ENCODE peak calls at places on chromosome 19, in seven cellular contexts. One of them, this sample, is unnamed.

GRCh38 chr19:49924004-49924880 is 4.8 kb upstream of the ATF5 start:
- DNase-seq in right lobe of liver: peak
- DNase-seq in tibial artery: no peak
- DNase-seq in upper lobe of left lung: peak
- DNase-seq in thoracic aorta: no peak
- DNase-seq in neural crest cell: no peak
- DNase-seq in endothelial cell: no peak
- DNase-seq in this sample: no peak

GRCh38 chr19:48390188-48391099 is 907 bp downstream of the KDELR1 start:
- DNase-seq in upper lobe of left lung: peak
- DNase-seq in thoracic aorta: no peak
- DNase-seq in neural crest cell: peak
- DNase-seq in endothelial cell: peak
- DNase-seq in tibial artery: peak
- DNase-seq in right lobe of liver: peak
- DNase-seq in this sample: peak

GRCh38 chr19:16896098-16896912 is 7.5 kb downstream of the F2RL3 start:
- DNase-seq in tibial artery: peak
- DNase-seq in right lobe of liver: no peak
- DNase-seq in neural crest cell: peak
- DNase-seq in thoracic aorta: no peak
- DNase-seq in upper lobe of left lung: peak
- DNase-seq in endothelial cell: peak
- DNase-seq in this sample: no peak

GRCh38 chr19:51726049-51726448 is 2.3 kb upstream of the HAS1 start:
- DNase-seq in endothelial cell: no peak
- DNase-seq in upper lobe of left lung: peak
- DNase-seq in right lobe of liver: no peak
- DNase-seq in thoracic aorta: no peak
- DNase-seq in tibial artery: no peak
- DNase-seq in neural crest cell: no peak
- DNase-seq in this sample: no peak

GRCh38 chr19:18044825-18045304 is 36.9 kb downstream of the ARRDC2 start:
- DNase-seq in upper lobe of left lung: no peak
- DNase-seq in thoracic aorta: no peak
- DNase-seq in tibial artery: peak
- DNase-seq in endothelial cell: no peak
- DNase-seq in right lobe of liver: peak
- DNase-seq in neural crest cell: no peak
- DNase-seq in this sample: no peak

GRCh38 chr19:55256562-55257460 is 2.0 kb downstream of the PPP6R1 start:
- DNase-seq in tibial artery: no peak
- DNase-seq in endothelial cell: no peak
- DNase-seq in upper lobe of left lung: no peak
- DNase-seq in neural crest cell: no peak
- DNase-seq in right lobe of liver: no peak
- DNase-seq in thoracic aorta: no peak
- DNase-seq in this sample: no peak

GRCh38 chr19:55697698-55698097 is 22.7 kb downstream of the EPN1 start:
- DNase-seq in tibial artery: peak
- DNase-seq in upper lobe of left lung: no peak
- DNase-seq in right lobe of liver: no peak
- DNase-seq in neural crest cell: no peak
- DNase-seq in endothelial cell: no peak
- DNase-seq in thoracic aorta: no peak
- DNase-seq in this sample: no peak

GRCh38 chr19:14767466-14767971 is 10.8 kb downstream of the ADGRE2 start:
- DNase-seq in tibial artery: no peak
- DNase-seq in neural crest cell: no peak
- DNase-seq in upper lobe of left lung: no peak
- DNase-seq in endothelial cell: no peak
- DNase-seq in right lobe of liver: peak
- DNase-seq in thoracic aorta: no peak
- DNase-seq in this sample: peak

GRCh38 chr19:33440241-33440640 is 66.7 kb downstream of the CEBPG start:
- DNase-seq in thoracic aorta: no peak
- DNase-seq in upper lobe of left lung: no peak
- DNase-seq in endothelial cell: no peak
- DNase-seq in tibial artery: no peak
- DNase-seq in right lobe of liver: peak
- DNase-seq in neural crest cell: no peak
- DNase-seq in this sample: no peak

GRCh38 chr19:47020992-47021496 is 1.4 kb downstream of the NPAS1 start:
- DNase-seq in endothelial cell: no peak
- DNase-seq in neural crest cell: no peak
- DNase-seq in upper lobe of left lung: peak
- DNase-seq in right lobe of liver: no peak
- DNase-seq in thoracic aorta: no peak
- DNase-seq in tibial artery: no peak
- DNase-seq in this sample: no peak

GRCh38 chr19:18699403-18700054 is 16.0 kb downstream of the CRTC1 start:
- DNase-seq in upper lobe of left lung: peak
- DNase-seq in thoracic aorta: no peak
- DNase-seq in endothelial cell: no peak
- DNase-seq in right lobe of liver: no peak
- DNase-seq in tibial artery: no peak
- DNase-seq in neural crest cell: no peak
- DNase-seq in this sample: no peak

DNA sequence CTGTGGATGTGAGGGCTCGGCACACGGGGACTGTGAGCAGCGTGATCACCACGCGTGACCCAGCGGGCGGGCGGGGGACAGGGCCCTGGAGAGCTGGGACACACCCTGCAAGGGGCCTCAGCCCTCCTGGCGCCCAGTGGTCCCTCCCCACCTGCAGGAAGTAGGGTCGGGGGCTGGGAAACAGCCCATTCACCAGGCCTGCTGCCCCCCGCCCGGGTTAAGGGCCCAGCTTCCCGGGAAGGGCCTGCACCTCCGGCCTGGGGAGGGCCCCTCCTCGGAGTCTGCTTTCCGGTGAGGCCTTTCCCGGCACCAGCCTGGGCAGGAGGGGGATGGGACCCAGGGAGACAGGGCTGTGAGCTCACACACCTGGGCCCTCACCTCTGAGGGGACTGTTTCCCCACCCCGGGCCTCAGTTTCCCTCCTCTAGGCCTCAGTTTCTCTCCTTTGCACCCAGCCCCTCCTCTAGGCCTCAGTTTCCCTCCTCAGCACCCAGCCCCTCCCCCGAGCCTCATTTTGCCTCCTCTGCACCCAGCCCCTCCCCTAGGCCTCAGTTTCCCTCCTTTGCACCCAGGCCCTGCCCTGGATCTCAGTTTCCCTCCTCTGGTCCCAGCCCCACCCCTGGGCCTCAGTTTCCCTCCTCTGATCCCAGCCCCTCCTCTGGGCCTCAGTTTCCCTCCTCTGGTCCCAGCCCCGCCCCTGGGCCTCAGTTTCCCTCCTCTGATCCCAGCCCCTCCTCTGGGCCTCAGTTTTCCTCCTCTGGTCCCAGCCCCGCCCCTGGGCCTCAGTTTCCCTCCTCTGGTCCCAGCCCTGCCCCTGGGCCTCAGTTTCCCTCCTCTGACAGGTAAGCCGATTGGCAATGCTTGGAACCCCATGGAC is 1.9 kb upstream of the MADCAM1 start:
- DNase-seq in right lobe of liver: no peak
- DNase-seq in thoracic aorta: no peak
- DNase-seq in upper lobe of left lung: peak
- DNase-seq in tibial artery: no peak
- DNase-seq in endothelial cell: no peak
- DNase-seq in neural crest cell: no peak
- DNase-seq in this sample: no peak
- TF ChIP-seq CTCF in right lobe of liver: no peak
- TF ChIP-seq CTCF in thoracic aorta: no peak
- TF ChIP-seq CTCF in upper lobe of left lung: no peak
- TF ChIP-seq CTCF in tibial artery: no peak
- TF ChIP-seq CTCF in endothelial cell: no peak
- TF ChIP-seq CTCF in neural crest cell: no peak
- TF ChIP-seq CTCF in this sample: no peak

DNA sequence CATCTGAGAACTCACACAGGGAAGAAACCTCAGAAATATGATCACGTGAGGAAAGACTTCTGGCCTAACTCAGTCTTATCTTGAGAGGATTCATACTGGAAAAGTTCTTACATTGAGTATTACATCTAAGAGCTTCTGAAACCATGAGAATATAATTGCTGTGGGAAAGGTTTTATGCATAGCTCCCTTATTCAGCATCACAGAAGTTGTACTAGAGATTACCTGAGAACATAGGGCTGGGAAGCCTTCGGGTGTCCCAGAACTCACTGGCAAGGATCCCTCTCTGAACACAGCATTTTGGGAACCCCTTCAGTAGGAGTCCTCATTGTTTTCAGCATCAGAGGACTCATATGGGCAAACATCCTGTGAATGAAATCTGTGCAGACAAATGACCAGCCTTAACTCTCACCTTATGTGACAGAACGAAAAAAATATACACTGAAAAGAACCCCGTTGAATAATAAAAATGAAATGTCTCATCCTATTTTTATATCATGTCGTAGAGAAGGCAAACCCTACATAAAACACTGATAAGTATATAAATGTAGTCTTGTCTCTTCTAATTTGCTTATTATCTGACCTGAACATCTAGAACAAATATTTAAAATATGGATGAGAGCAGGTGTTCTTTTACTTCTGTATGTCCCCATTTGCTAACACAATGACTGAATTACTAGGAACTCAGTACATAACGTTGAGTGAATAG is 14.2 kb downstream of the ZNF274 start:
- DNase-seq in thoracic aorta: no peak
- DNase-seq in upper lobe of left lung: no peak
- DNase-seq in right lobe of liver: no peak
- DNase-seq in endothelial cell: no peak
- DNase-seq in neural crest cell: no peak
- DNase-seq in tibial artery: no peak
- DNase-seq in this sample: no peak
- TF ChIP-seq CTCF in thoracic aorta: no peak
- TF ChIP-seq CTCF in upper lobe of left lung: no peak
- TF ChIP-seq CTCF in right lobe of liver: no peak
- TF ChIP-seq CTCF in endothelial cell: no peak
- TF ChIP-seq CTCF in neural crest cell: no peak
- TF ChIP-seq CTCF in tibial artery: no peak
- TF ChIP-seq CTCF in this sample: no peak

GRCh38 chr19:3526507-3527244 is 12.3 kb upstream of the TEKTIP1 start:
- DNase-seq in upper lobe of left lung: peak
- DNase-seq in endothelial cell: no peak
- DNase-seq in thoracic aorta: no peak
- DNase-seq in neural crest cell: no peak
- DNase-seq in right lobe of liver: no peak
- DNase-seq in tibial artery: no peak
- DNase-seq in this sample: no peak
- TF ChIP-seq CTCF in upper lobe of left lung: no peak
- TF ChIP-seq CTCF in endothelial cell: peak
- TF ChIP-seq CTCF in thoracic aorta: no peak
- TF ChIP-seq CTCF in neural crest cell: peak
- TF ChIP-seq CTCF in right lobe of liver: no peak
- TF ChIP-seq CTCF in tibial artery: no peak
- TF ChIP-seq CTCF in this sample: peak

DNA sequence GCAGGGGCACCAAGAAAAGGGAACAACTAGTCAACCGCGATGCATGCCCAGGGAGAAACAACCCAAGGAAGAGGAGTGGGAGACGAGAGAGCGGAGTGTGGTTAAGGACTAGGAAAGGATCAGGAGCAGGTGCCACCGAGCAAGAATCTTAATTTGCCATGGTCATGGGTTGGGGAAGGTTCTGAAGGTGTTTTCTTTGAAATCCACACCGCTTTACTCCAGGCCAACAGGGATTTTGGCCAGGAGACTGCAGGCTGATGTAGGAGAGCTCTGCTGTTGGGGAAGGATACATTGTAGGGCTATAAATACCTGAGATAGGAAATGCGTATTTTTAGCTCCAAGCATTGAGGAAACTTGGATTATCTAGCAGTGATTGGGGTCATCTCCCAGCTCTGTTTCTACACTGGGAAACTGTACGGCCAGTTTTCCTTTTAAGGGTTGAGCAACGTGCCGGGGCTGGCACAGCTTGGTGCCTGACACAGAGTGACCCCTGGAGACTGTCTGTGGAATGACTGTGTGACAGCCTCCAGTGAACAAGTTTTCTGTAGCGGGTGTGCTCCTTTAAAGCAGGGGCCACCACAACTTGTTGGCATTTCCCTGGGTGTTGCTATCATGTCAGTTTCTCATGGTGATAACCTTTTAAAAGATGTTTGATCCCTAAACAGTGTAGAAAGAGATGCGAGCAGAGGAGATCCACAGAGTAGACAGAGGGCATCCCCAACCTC is 34.2 kb downstream of the ZNF536 start:
- DNase-seq in endothelial cell: peak
- DNase-seq in neural crest cell: peak
- DNase-seq in tibial artery: no peak
- DNase-seq in upper lobe of left lung: no peak
- DNase-seq in thoracic aorta: no peak
- DNase-seq in right lobe of liver: no peak
- DNase-seq in this sample: peak
- TF ChIP-seq CTCF in endothelial cell: peak
- TF ChIP-seq CTCF in neural crest cell: peak
- TF ChIP-seq CTCF in tibial artery: no peak
- TF ChIP-seq CTCF in upper lobe of left lung: no peak
- TF ChIP-seq CTCF in thoracic aorta: no peak
- TF ChIP-seq CTCF in right lobe of liver: peak
- TF ChIP-seq CTCF in this sample: no peak

DNA sequence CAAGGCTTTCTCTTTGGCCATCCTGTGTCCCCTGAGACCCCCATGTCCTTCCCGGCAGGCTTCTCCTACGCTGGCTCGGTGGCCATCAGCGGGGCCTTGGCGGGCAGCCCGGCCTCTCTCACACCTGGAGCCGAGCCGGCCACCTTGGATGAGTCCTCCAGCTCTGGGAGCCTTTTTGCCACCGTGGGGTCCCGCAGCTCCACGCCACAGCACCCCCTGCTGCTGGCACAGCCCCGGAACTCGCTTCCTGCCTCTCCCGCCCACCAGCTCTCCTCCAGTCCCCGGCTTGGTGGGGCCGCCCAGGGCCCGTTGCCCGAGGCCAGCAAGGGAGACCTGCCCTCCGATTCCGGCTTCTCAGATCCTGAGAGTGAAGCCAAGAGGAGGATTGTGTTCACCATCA is 14.2 kb downstream of the PLEKHJ1 start:
- DNase-seq in right lobe of liver: no peak
- DNase-seq in thoracic aorta: no peak
- DNase-seq in endothelial cell: peak
- DNase-seq in neural crest cell: no peak
- DNase-seq in tibial artery: no peak
- DNase-seq in upper lobe of left lung: peak
- DNase-seq in this sample: no peak
- TF ChIP-seq CTCF in right lobe of liver: no peak
- TF ChIP-seq CTCF in thoracic aorta: no peak
- TF ChIP-seq CTCF in endothelial cell: no peak
- TF ChIP-seq CTCF in neural crest cell: peak
- TF ChIP-seq CTCF in tibial artery: peak
- TF ChIP-seq CTCF in upper lobe of left lung: no peak
- TF ChIP-seq CTCF in this sample: peak

GRCh38 chr19:35757749-35758608 is at the start of gene PROSER3:
- DNase-seq in tibial artery: peak
- DNase-seq in neural crest cell: peak
- DNase-seq in upper lobe of left lung: peak
- DNase-seq in right lobe of liver: peak
- DNase-seq in thoracic aorta: peak
- DNase-seq in endothelial cell: peak
- DNase-seq in this sample: peak
- TF ChIP-seq CTCF in tibial artery: no peak
- TF ChIP-seq CTCF in neural crest cell: no peak
- TF ChIP-seq CTCF in upper lobe of left lung: no peak
- TF ChIP-seq CTCF in right lobe of liver: no peak
- TF ChIP-seq CTCF in thoracic aorta: no peak
- TF ChIP-seq CTCF in endothelial cell: no peak
- TF ChIP-seq CTCF in this sample: no peak

GRCh38 chr19:38417544-38418506 is 8.2 kb downstream of the RASGRP4 start:
- DNase-seq in thoracic aorta: no peak
- DNase-seq in upper lobe of left lung: peak
- DNase-seq in tibial artery: no peak
- DNase-seq in right lobe of liver: peak
- DNase-seq in endothelial cell: peak
- DNase-seq in neural crest cell: peak
- DNase-seq in this sample: no peak
- TF ChIP-seq CTCF in thoracic aorta: no peak
- TF ChIP-seq CTCF in upper lobe of left lung: no peak
- TF ChIP-seq CTCF in tibial artery: no peak
- TF ChIP-seq CTCF in right lobe of liver: no peak
- TF ChIP-seq CTCF in endothelial cell: no peak
- TF ChIP-seq CTCF in neural crest cell: peak
- TF ChIP-seq CTCF in this sample: no peak